ENCODE peak calls at places on chromosomes 16 and 17, in four cellular contexts. D, F, X and K are unnamed samples.

GRCh38 chr17:4551141-4551540 is 4.0 kb downstream of the MYBBP1A start:
- DNase-seq in D (no peak), F (no peak), X (no peak), K (no peak)

GRCh38 chr17:29567362-29568330 is 809 bp upstream of the ABHD15 start:
- DNase-seq in D (no peak), F (no peak), X (peak), K (peak)

GRCh38 chr17:64728041-64728695 is 66.1 kb upstream of the SMURF2 start:
- DNase-seq in D (no peak), F (no peak), X (no peak), K (no peak)

GRCh38 chr16:28040039-28040438 is 23.5 kb downstream of the GSG1L start:
- DNase-seq in D (no peak), F (no peak), X (no peak), K (no peak)

GRCh38 chr16:47448830-47449575 is 11.9 kb downstream of the ITFG1 start:
- DNase-seq in D (no peak), F (no peak), X (no peak), K (no peak)

GRCh38 chr17:51154176-51154575 is 817 bp downstream of the NME1 start:
- DNase-seq in D (no peak), F (no peak), X (no peak), K (no peak)

GRCh38 chr17:31224366-31224765 is 72.7 kb downstream of the OMG start:
- DNase-seq in D (no peak), F (no peak), X (no peak), K (no peak)

GRCh38 chr16:87431926-87432325 is 39.8 kb downstream of the MAP1LC3B start:
- DNase-seq in D (peak), F (no peak), X (no peak), K (no peak)

GRCh38 chr16:59021751-59022150 is 287.6 kb upstream of the GOT2 start:
- DNase-seq in D (no peak), F (peak), X (no peak), K (no peak)

GRCh38 chr16:30748634-30749445 is 615 bp downstream of the PHKG2 start:
- DNase-seq in D (no peak), F (no peak), X (no peak), K (peak)

GRCh38 chr16:89723279-89724250 is 2.2 kb downstream of the ZNF276 start:
- DNase-seq in D (no peak), F (no peak), X (peak), K (no peak)

GRCh38 chr17:12074346-12074745 is 53.7 kb downstream of the MAP2K4 start:
- DNase-seq in D (no peak), F (no peak), X (no peak), K (no peak)

GRCh38 chr17:18896947-18897346 is 39.0 kb downstream of the PRPSAP2 start:
- DNase-seq in D (no peak), F (no peak), X (no peak), K (no peak)

GRCh38 chr16:76201385-76201784 is 75.8 kb upstream of the CNTNAP4 start:
- DNase-seq in D (no peak), F (peak), X (no peak), K (no peak)

GRCh38 chr17:79992657-79993389 is 42.8 kb downstream of the TBC1D16 start:
- DNase-seq in D (no peak), F (no peak), X (no peak), K (no peak)

GRCh38 chr16:79997257-79997656 is 396.7 kb upstream of the MAF start:
- DNase-seq in D (no peak), F (no peak), X (no peak), K (peak)

GRCh38 chr17:6463616-6464445 is 19.6 kb downstream of the PIMREG start:
- DNase-seq in D (no peak), F (no peak), X (no peak), K (no peak)

GRCh38 chr16:57514891-57515600 is 21.3 kb downstream of the CCDC102A start:
- DNase-seq in D (no peak), F (no peak), X (no peak), K (peak)

GRCh38 chr16:10181196-10182162 is 749 bp downstream of the GRIN2A start:
- DNase-seq in D (peak), F (no peak), X (peak), K (peak)

GRCh38 chr17:60832206-60832605 is 154.6 kb downstream of the BCAS3 start:
- DNase-seq in D (no peak), F (no peak), X (no peak), K (no peak)

GRCh38 chr17:75096082-75096625 is 8.4 kb downstream of the SLC16A5 start:
- DNase-seq in D (no peak), F (no peak), X (no peak), K (peak)

GRCh38 chr17:34654276-34654675 is 74.9 kb downstream of the TMEM132E start:
- DNase-seq in D (no peak), F (no peak), X (no peak), K (no peak)